ENCODE peak calls at places on chromosome 20, in four cellular contexts. O is amygdala, I is fibroblast of the aortic adventitia, Q is right atrium auricular region. A is an unnamed sample.

GRCh38 chr20:10306440-10307358 is 88.1 kb downstream of the SNAP25 start:
- DNase-seq in O (no peak), I (peak), Q (no peak), A (no peak)

GRCh38 chr20:53142651-53143177 is 170.6 kb downstream of the TSHZ2 start:
- DNase-seq in Q (no peak), I (no peak), O (no peak), A (no peak)

GRCh38 chr20:32285621-32286334 is 8.3 kb downstream of the KIF3B start:
- DNase-seq in I (peak), Q (no peak), O (no peak), A (no peak)

GRCh38 chr20:64053841-64054661 is 4.6 kb upstream of the SOX18 start:
- DNase-seq in Q (peak), O (no peak), I (peak), A (no peak)

GRCh38 chr20:56928007-56928406 is 298.9 kb downstream of the TFAP2C start:
- DNase-seq in Q (no peak), I (no peak), O (no peak), A (no peak)

GRCh38 chr20:61849376-61849775 is 216.3 kb downstream of the TAF4 start:
- DNase-seq in Q (no peak), O (no peak), I (no peak), A (no peak)

GRCh38 chr20:48603116-48603818 is 224.5 kb downstream of the PREX1 start:
- DNase-seq in I (no peak), O (no peak), Q (no peak), A (no peak)

GRCh38 chr20:48957053-48957481 is 35.6 kb downstream of the ARFGEF2 start:
- DNase-seq in I (peak), O (no peak), Q (no peak), A (no peak)

GRCh38 chr20:21564127-21564773 is 50.4 kb upstream of the NKX2-2 start:
- DNase-seq in O (peak), I (no peak), Q (no peak), A (no peak)

GRCh38 chr20:63098195-63098810 is 91.5 kb upstream of the BHLHE23 start:
- DNase-seq in I (no peak), Q (no peak), O (no peak), A (no peak)

GRCh38 chr20:36538026-36538764 is 3.1 kb upstream of the MYL9 start:
- DNase-seq in O (no peak), Q (no peak), I (peak), A (no peak)

GRCh38 chr20:48205786-48206185 is 420.5 kb upstream of the SULF2 start:
- DNase-seq in I (no peak), O (no peak), Q (no peak), A (no peak)

GRCh38 chr20:59752101-59752586 is 147.8 kb downstream of the PHACTR3 start:
- DNase-seq in I (no peak), O (peak), Q (no peak), A (no peak)

GRCh38 chr20:20480126-20480525 is 112.2 kb downstream of the INSM1 start:
- DNase-seq in I (no peak), Q (no peak), O (no peak), A (no peak)

GRCh38 chr20:39785252-39785917 is 823.2 kb downstream of the DHX35 start:
- DNase-seq in O (no peak), I (no peak), Q (no peak), A (no peak)

GRCh38 chr20:16125810-16126209 is 447.4 kb downstream of the KIF16B start:
- DNase-seq in I (no peak), O (no peak), Q (no peak), A (no peak)

GRCh38 chr20:64244870-64245603 is 10.5 kb upstream of the PCMTD2 start:
- DNase-seq in O (no peak), I (no peak), Q (no peak), A (no peak)

GRCh38 chr20:47493954-47494293 is 7.8 kb upstream of the NCOA3 start:
- DNase-seq in O (no peak), I (no peak), Q (no peak), A (no peak)

GRCh38 chr20:32356935-32357868 is 929 bp upstream of the ASXL1 start:
- DNase-seq in Q (no peak), I (peak), O (no peak), A (no peak)

GRCh38 chr20:46035713-46036112 is 6.7 kb downstream of the SLC12A5 start:
- DNase-seq in Q (no peak), O (no peak), I (no peak), A (no peak)

GRCh38 chr20:46959081-46959692 is 64.5 kb downstream of the EYA2 start:
- DNase-seq in Q (no peak), O (no peak), I (peak), A (no peak)

GRCh38 chr20:7703436-7703835 is 236.8 kb downstream of the HAO1 start:
- DNase-seq in O (no peak), I (no peak), Q (no peak), A (no peak)

GRCh38 chr20:40953856-40954255 is 74.8 kb upstream of the TOP1 start:
- DNase-seq in O (no peak), Q (no peak), I (peak), A (peak)

A was measured in esophagus muscularis mucosa.